ENCODE peak calls at places on chromosomes 4 and X, in ten cellular contexts. K is fibroblast of mammary gland; S is fibroblast of lung; W is left lung; O is adrenal gland; R is fibroblast of the aortic adventitia; J is stomach; T is CD4-positive, CD25-positive, alpha-beta regulatory T cell; G is tibial artery; I is heart left ventricle. F is an unnamed sample.

GRCh38 chrX:45351478-45351877 is 150.8 kb upstream of the DIPK2B start:
- DNase-seq in J (no peak), O (no peak), S (peak), K (peak), W (no peak), R (peak), I (no peak), T (no peak), G (no peak), F (no peak)

GRCh38 chr4:112604590-112604989 is 32.1 kb downstream of the ZGRF1 start:
- DNase-seq in G (no peak), T (peak), R (peak), J (no peak), I (peak), W (no peak), O (peak), K (peak), S (peak), F (peak)

GRCh38 chr4:59060895-59061294 is 1950.7 kb upstream of the IGFBP7 start:
- DNase-seq in T (no peak), K (no peak), R (no peak), J (no peak), S (no peak), G (no peak), O (no peak), W (no peak), I (no peak), F (no peak)

GRCh38 chrX:109783712-109784109 is 50.7 kb upstream of the ACSL4 start:
- DNase-seq in I (no peak), O (peak), G (no peak), K (no peak), R (peak), W (no peak), J (peak), S (no peak), T (no peak), F (no peak)

GRCh38 chr4:113540859-113541258 is 220.7 kb downstream of the CAMK2D start:
- DNase-seq in J (no peak), W (no peak), I (peak), S (peak), O (no peak), G (no peak), K (peak), T (no peak), R (peak), F (peak)

GRCh38 chrX:150355898-150356297 is 7.2 kb upstream of the MAMLD1 start:
- DNase-seq in R (no peak), K (no peak), S (no peak), T (no peak), I (no peak), G (no peak), J (no peak), O (no peak), W (no peak), F (no peak)

GRCh38 chrX:31392541-31392940 is 320.7 kb upstream of the FTHL17 start:
- DNase-seq in R (no peak), I (no peak), J (no peak), S (peak), O (no peak), G (no peak), W (no peak), K (no peak), T (no peak), F (no peak)

GRCh38 chr4:48604527-48604926 is 114.5 kb downstream of the ZAR1 start:
- DNase-seq in T (no peak), S (no peak), J (no peak), O (no peak), K (no peak), W (no peak), R (no peak), I (no peak), G (no peak), F (no peak)

GRCh38 chrX:13449441-13449840 is 120.0 kb upstream of the EGFL6 start:
- DNase-seq in T (no peak), R (no peak), W (no peak), K (no peak), J (no peak), I (no peak), O (no peak), G (no peak), S (no peak), F (no peak)

GRCh38 chr4:65416875-65417274 is 253.4 kb downstream of the EPHA5 start:
- DNase-seq in W (no peak), G (no peak), K (no peak), T (no peak), I (peak), S (peak), R (peak), J (peak), O (peak), F (no peak)

GRCh38 chr4:139576219-139576618 is 20.2 kb upstream of the SETD7 start:
- DNase-seq in I (no peak), O (no peak), J (no peak), R (no peak), T (no peak), W (no peak), S (peak), K (no peak), G (no peak), F (peak)

GRCh38 chr4:83535520-83535944 is 376 bp upstream of the GPAT3 start:
- DNase-seq in K (peak), J (peak), I (peak), S (peak), O (peak), T (peak), W (peak), R (peak), G (peak), F (peak)

GRCh38 chrX:116267511-116268040 is 97.0 kb downstream of the AGTR2 start:
- DNase-seq in I (no peak), T (no peak), G (no peak), J (no peak), R (peak), S (peak), O (no peak), W (no peak), K (peak), F (no peak)

GRCh38 chr4:8342651-8343050 is 73.1 kb downstream of the HTRA3 start:
- DNase-seq in O (no peak), I (no peak), J (peak), W (no peak), T (no peak), R (no peak), K (no peak), S (no peak), G (no peak), F (peak)

GRCh38 chrX:38672646-38673045 is 111.3 kb downstream of the TSPAN7 start:
- DNase-seq in T (no peak), K (no peak), O (no peak), S (no peak), R (no peak), W (no peak), I (no peak), G (no peak), J (no peak), F (no peak)

GRCh38 chrX:137574102-137574783 is 8.3 kb downstream of the ZIC3 start:
- DNase-seq in K (no peak), S (no peak), W (no peak), O (no peak), J (no peak), T (no peak), R (no peak), G (no peak), I (no peak), F (no peak)
- H3K4me3 ChIP-seq in K (no peak), S (no peak), W (no peak), O (no peak), J (no peak), T (no peak), R (no peak), G (no peak), I (no peak), F (no peak)

DNA sequence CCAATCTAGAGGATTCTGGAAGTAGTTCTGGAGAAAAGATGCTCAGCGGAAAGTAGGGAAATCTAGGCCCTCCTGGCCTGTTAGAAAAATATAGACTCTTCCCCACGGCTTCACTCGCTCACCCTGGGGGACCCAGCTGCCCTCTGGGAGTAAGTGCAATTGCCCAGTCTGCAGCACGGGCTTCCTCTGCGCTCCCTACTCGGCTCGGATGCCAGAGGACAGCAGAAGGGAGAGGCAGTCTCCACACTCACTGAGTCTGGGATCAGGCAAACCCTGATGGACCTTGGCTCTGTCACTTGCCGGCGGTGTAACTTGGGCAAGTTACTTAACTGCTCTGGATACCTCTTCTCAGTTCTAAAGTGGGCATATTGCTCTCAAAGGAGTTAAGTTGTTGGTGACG is 2.1 kb downstream of the SHISA3 start:
- DNase-seq in R (no peak), K (no peak), W (no peak), T (no peak), S (no peak), O (no peak), G (no peak), I (no peak), J (no peak), F (no peak)
- H3K4me3 ChIP-seq in R (no peak), K (no peak), W (no peak), T (no peak), S (peak), O (no peak), G (peak), I (peak), J (no peak), F (no peak)

GRCh38 chr4:121185960-121186359 is 21.8 kb upstream of the TNIP3 start:
- DNase-seq in I (no peak), G (no peak), T (no peak), K (no peak), R (no peak), W (no peak), S (no peak), O (no peak), J (no peak), F (no peak)
- H3K4me3 ChIP-seq in I (no peak), G (no peak), T (no peak), K (no peak), R (no peak), W (no peak), S (no peak), O (no peak), J (no peak), F (no peak)

DNA sequence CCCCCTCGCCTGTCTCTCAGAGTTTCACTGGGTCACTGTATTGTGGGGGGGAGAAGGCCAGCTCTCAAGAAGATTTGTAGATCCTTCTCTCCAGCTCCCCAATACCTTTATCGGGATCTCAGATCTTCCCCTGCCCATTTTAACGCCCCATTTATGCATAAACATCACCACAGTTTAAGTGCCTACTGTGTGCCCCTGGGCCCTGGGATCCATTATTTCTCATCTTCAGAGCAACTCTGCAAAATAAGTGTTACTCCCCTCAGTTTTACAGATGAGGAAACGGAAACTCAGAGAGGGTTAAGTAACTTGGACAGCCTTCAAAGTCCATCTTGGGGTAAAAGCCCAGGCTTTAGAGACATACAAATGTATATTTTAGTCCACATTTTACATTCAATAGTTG is 421 bp upstream of the IGSF1 start:
- DNase-seq in G (no peak), T (no peak), I (no peak), S (no peak), R (no peak), J (no peak), W (no peak), K (no peak), O (no peak), F (no peak)
- H3K4me3 ChIP-seq in G (peak), T (no peak), I (peak), S (no peak), R (no peak), J (no peak), W (no peak), K (no peak), O (no peak), F (no peak)

GRCh38 chrX:119694601-119695534 is 1.9 kb upstream of the SEPTIN6 start:
- DNase-seq in T (no peak), J (no peak), R (no peak), O (peak), K (no peak), G (no peak), W (no peak), I (peak), S (no peak), F (peak)

GRCh38 chrX:119692241-119693031 is 532 bp downstream of the SEPTIN6 start:
- DNase-seq in O (peak), W (peak), J (peak), T (peak), K (peak), R (peak), I (peak), S (peak), G (no peak), F (peak)

GRCh38 chrX:119695535-119696050 is 2.6 kb upstream of the SEPTIN6 start:
- DNase-seq in R (no peak), K (no peak), I (no peak), J (no peak), G (no peak), O (no peak), S (no peak), W (no peak), T (no peak), F (no peak)

GRCh38 chrX:119693032-119693995 is at the start of gene SEPTIN6:
- DNase-seq in O (peak), T (peak), J (peak), R (peak), W (peak), G (peak), K (peak), S (peak), I (peak), F (peak)

DNA sequence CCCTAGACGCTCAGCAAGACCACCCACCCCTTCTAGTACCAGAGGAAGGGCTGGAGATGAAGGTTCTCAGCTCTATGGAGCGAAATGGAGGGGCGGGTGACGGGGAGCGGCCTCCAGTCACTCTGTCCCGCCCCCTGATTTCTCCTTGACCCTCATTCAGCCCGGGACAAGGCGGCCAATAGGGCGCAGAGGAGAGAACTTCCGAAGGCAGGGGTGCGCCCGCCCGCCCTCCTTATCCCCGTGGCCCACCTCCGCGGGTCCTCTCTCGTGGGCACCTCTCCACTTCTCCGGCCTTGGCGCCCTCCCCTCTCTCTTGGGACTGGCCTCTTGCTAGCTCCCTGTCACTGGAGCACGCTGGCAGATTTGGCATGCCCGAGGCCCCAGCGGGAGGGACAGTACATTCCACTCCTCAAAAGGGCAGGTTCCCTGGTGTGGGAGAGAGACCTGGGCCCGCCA is 1.1 kb upstream of the SEPTIN6 start:
- DNase-seq in G (no peak), S (no peak), I (peak), K (no peak), T (no peak), O (peak), R (no peak), J (no peak), W (no peak), F (peak)
- H3K4me3 ChIP-seq in G (peak), S (no peak), I (peak), K (no peak), T (no peak), O (no peak), R (no peak), J (peak), W (peak), F (peak)

GRCh38 chrX:9465380-9466114 is 689 bp downstream of the TBL1X start:
- DNase-seq in J (peak), O (no peak), I (peak), T (peak), K (no peak), G (no peak), R (no peak), S (peak), W (no peak), F (peak)
- H3K4me3 ChIP-seq in J (peak), O (no peak), I (peak), T (no peak), K (peak), G (peak), R (peak), S (peak), W (peak), F (peak)